ENCODE peak calls at places on chromosomes 4 and X, in seven cellular contexts. B is coronary artery, I is adrenal gland, J is right cardiac atrium, D is epithelial cell of prostate, A is GM23248, T is A549. C is an unnamed sample.

GRCh38 chrX:153770606-153771175 is 6.6 kb downstream of the PLXNB3 start:
- DNase-seq in B (peak; percentile 64), I (no peak), J (no peak), D (no peak), A (no peak), T (no peak), C (no peak)

GRCh38 chr4:10599574-10599973 is 85.0 kb downstream of the CLNK start:
- DNase-seq in B (no peak), I (no peak), J (no peak), D (no peak), A (no peak), T (no peak), C (no peak)

GRCh38 chr4:5973486-5974220 is 44.6 kb downstream of the C4orf50 start:
- DNase-seq in B (peak; percentile 56), I (peak; percentile 27), J (no peak), D (no peak), A (no peak), T (no peak), C (no peak)

GRCh38 chr4:88018471-88018870 is 11.0 kb downstream of the PKD2 start:
- DNase-seq in B (peak; percentile 80), I (no peak), J (peak; percentile 63), D (no peak), A (peak; percentile 94), T (no peak), C (no peak)

GRCh38 chrX:46317158-46317557 is 228.1 kb downstream of the ZNF674 start:
- DNase-seq in B (no peak), I (no peak), J (no peak), D (no peak), A (no peak), T (no peak), C (no peak)

GRCh38 chr4:17646693-17647092 is 32.3 kb downstream of the MED28 start:
- DNase-seq in B (no peak), I (no peak), J (no peak), D (no peak), A (no peak), T (no peak), C (no peak)

GRCh38 chr4:140865830-140866229 is 109.6 kb upstream of the TBC1D9 start:
- DNase-seq in B (no peak), I (no peak), J (no peak), D (no peak), A (no peak), T (no peak), C (no peak)

GRCh38 chr4:119233750-119234149 is 21.2 kb downstream of the USP53 start:
- DNase-seq in B (no peak), I (no peak), J (no peak), D (no peak), A (peak; percentile 30), T (no peak), C (no peak)

GRCh38 chr4:54231419-54232150 is 2.5 kb downstream of the PDGFRA start:
- DNase-seq in B (peak; percentile 88), I (peak; percentile 60), J (peak; percentile 93), D (no peak), A (peak; percentile 83), T (no peak), C (no peak)

GRCh38 chr4:84497220-84497834 is 1.8 kb downstream of the NKX6-1 start:
- DNase-seq in B (no peak), I (no peak), J (peak; percentile 51), D (no peak), A (peak; percentile 40), T (no peak), C (no peak)
- H3K27ac ChIP-seq in B (no peak overlapping the region), I (no peak overlapping the region), J (no peak overlapping the region), D (no peak overlapping the region), A (no peak overlapping the region), T (peak overlapping the region; percentile 72), C (no peak overlapping the region)

DNA sequence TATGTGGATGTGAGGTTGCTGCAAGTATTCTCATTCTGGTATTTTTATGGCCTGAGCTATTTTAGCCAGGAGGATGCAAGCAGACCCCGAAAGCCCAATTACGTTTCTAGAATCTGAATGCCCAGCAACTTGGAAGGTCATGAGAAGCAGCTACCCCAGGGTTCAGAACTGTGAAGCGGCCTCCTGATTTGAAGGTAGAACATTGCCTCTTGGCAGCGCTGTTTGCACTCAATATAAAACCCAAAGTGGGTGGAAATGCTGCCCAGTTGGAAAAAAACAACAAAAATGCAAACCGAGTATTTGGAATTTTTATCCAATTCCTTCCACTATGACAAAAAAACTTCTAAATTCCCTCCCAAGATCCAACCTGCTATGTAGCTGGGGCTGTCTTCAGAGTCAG is 103.4 kb upstream of the RBPJ start:
- DNase-seq in B (no peak), I (no peak), J (no peak), D (no peak), A (no peak), T (no peak), C (no peak)
- H3K27ac ChIP-seq in B (peak overlapping the region; percentile 73), I (no peak overlapping the region), J (no peak overlapping the region), D (no peak overlapping the region), A (peak overlapping the region; percentile 13), T (no peak overlapping the region), C (no peak overlapping the region)

GRCh38 chr4:7894098-7894676 is 45.5 kb downstream of the AFAP1 start:
- DNase-seq in B (no peak), I (no peak), J (no peak), D (peak; percentile 39), A (no peak), T (no peak), C (peak; percentile 73)
- H3K27ac ChIP-seq in B (no peak overlapping the region), I (peak overlapping the region; percentile 26), J (no peak overlapping the region), D (peak overlapping the region; percentile 78), A (no peak overlapping the region), T (peak overlapping the region; percentile 35), C (peak overlapping the region; percentile 88)

GRCh38 chr4:175787948-175788347 is 24.1 kb downstream of the GPM6A start:
- DNase-seq in B (no peak), I (no peak), J (no peak), D (no peak), A (no peak), T (no peak), C (no peak)
- H3K27ac ChIP-seq in B (no peak overlapping the region), I (no peak overlapping the region), J (no peak overlapping the region), D (no peak overlapping the region), A (no peak overlapping the region), T (no peak overlapping the region), C (no peak overlapping the region)

GRCh38 chr4:3039706-3040366 is 34.5 kb downstream of the HTT-AS start:
- DNase-seq in B (peak; percentile 43), I (no peak), J (no peak), D (no peak), A (no peak), T (no peak), C (no peak)
- H3K27ac ChIP-seq in B (no peak overlapping the region), I (no peak overlapping the region), J (no peak overlapping the region), D (no peak overlapping the region), A (no peak overlapping the region), T (no peak overlapping the region), C (no peak overlapping the region)

DNA sequence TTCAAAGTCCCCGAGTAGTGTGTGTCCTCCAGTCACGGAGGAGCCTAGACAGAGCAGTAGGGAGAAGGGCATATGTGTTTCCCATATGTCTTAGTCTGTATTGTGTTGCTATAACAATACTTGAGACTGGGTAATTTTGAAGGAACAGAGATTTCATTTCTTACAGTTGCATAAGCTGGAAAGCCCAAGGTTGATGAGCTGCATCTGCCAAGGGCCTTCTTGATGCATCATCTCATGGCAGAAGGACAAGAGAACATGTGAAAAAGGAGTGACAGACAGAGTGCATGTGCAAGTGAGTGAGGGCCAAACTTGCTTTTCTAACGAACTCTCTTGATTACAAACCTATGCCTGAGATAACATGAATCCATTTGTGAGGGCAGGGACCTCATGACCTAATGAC is 243.4 kb downstream of the ARHGAP10 start:
- DNase-seq in B (no peak), I (peak; percentile 66), J (no peak), D (no peak), A (peak; percentile 79), T (no peak), C (no peak)
- H3K27ac ChIP-seq in B (no peak overlapping the region), I (peak overlapping the region; percentile 24), J (peak overlapping the region; percentile 30), D (peak overlapping the region; percentile 38), A (peak overlapping the region; percentile 75), T (no peak overlapping the region), C (no peak overlapping the region)

DNA sequence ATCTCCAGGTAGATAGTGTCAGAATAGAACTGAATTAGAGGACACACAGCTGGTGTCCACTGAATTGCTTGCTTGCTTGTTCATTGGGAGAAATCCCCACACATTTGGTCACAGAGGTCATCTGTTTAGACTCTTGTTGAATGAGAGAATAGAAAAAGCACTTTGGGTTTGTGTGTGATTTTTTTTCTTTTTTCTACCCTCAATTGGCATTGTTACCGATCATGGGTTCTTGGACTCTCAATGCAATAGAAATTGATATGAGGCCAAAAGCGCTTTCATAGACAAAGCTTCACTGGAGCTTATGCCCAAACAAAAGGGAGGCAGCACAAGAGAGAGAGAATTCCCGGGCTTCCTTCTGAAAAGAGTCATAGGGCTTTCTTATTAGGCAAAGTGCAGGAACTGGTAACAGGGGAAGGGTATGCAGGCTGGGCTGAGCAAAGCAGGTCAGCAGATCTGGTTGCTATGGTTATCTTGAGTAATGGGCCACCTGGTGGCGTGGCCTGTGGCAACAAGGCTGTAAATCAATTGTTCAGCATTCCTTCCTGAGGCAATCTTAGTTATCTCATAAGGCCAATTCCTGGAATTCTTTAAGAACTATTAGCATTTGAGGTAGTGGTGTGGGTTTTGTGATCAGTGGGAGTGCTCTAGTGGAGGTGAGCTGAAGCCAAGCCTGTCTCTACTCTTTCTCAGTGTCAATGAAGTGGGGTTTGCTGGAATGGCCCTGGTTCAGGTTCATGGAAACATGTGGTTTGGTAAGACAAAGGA is 5.3 kb upstream of the GPR82 start:
- DNase-seq in B (no peak), I (no peak), J (no peak), D (no peak), A (no peak), T (no peak), C (no peak)
- H3K27ac ChIP-seq in B (no peak overlapping the region), I (no peak overlapping the region), J (no peak overlapping the region), D (no peak overlapping the region), A (no peak overlapping the region), T (no peak overlapping the region), C (no peak overlapping the region)

GRCh38 chr4:150318971-150319370 is 240.7 kb downstream of the DCLK2 start:
- DNase-seq in B (no peak), I (no peak), J (no peak), D (no peak), A (no peak), T (no peak), C (no peak)

GRCh38 chr4:150318527-150318926 is 240.3 kb downstream of the DCLK2 start:
- DNase-seq in B (no peak), I (no peak), J (no peak), D (no peak), A (no peak), T (no peak), C (no peak)

GRCh38 chr4:150316332-150317205 is 238.3 kb downstream of the DCLK2 start:
- DNase-seq in B (no peak), I (no peak), J (no peak), D (no peak), A (peak; percentile 18), T (no peak), C (no peak)

GRCh38 chr4:150323551-150324325 is 245.5 kb downstream of the DCLK2 start:
- DNase-seq in B (no peak), I (no peak), J (no peak), D (no peak), A (no peak), T (no peak), C (no peak)

GRCh38 chr4:150321113-150321512 is 242.9 kb downstream of the DCLK2 start:
- DNase-seq in B (no peak), I (no peak), J (no peak), D (no peak), A (no peak), T (no peak), C (no peak)
- H3K27ac ChIP-seq in B (no peak overlapping the region), I (no peak overlapping the region), J (no peak overlapping the region), D (no peak overlapping the region), A (no peak overlapping the region), T (no peak overlapping the region), C (no peak overlapping the region)

C was measured in RWPE1.